ENCODE peak calls at places on chromosomes 1 and 21, in five cellular contexts. S, K, W, X and I are unnamed samples.

GRCh38 chr1:171984262-171984661 is 143.0 kb downstream of the DNM3 start:
- DNase-seq in S (no peak), K (no peak), W (no peak), X (peak), I (no peak)

GRCh38 chr1:239811211-239811902 is 280.3 kb upstream of the FMN2 start:
- DNase-seq in S (no peak), K (no peak), W (no peak), X (no peak), I (no peak)

GRCh38 chr1:8679411-8679800 is 138.0 kb downstream of the RERE start:
- DNase-seq in S (peak), K (no peak), W (peak), X (no peak), I (no peak)

GRCh38 chr1:234244482-234244881 is 128.8 kb upstream of the COA6 start:
- DNase-seq in S (no peak), K (no peak), W (no peak), X (no peak), I (no peak)

GRCh38 chr1:94395748-94396309 is 22.4 kb upstream of the ABCD3 start:
- DNase-seq in S (no peak), K (no peak), W (no peak), X (no peak), I (no peak)

GRCh38 chr1:175885247-175885646 is 141.9 kb upstream of the TNR start:
- DNase-seq in S (peak), K (no peak), W (no peak), X (no peak), I (no peak)

GRCh38 chr1:46399307-46399706 is 5.2 kb downstream of the FAAH start:
- DNase-seq in S (no peak), K (no peak), W (no peak), X (no peak), I (no peak)

GRCh38 chr1:190452272-190452848 is 25.3 kb downstream of the BRINP3 start:
- DNase-seq in S (no peak), K (no peak), W (no peak), X (no peak), I (no peak)

GRCh38 chr1:248755505-248755904 is at the start of gene LYPD8:
- DNase-seq in S (no peak), K (no peak), W (no peak), X (no peak), I (no peak)

GRCh38 chr1:59696421-59697115 is 118.2 kb upstream of the HOOK1 start:
- DNase-seq in S (no peak), K (no peak), W (no peak), X (no peak), I (no peak)

GRCh38 chr1:172533511-172534116 is 664 bp downstream of the SUCO start:
- DNase-seq in S (peak), K (peak), W (peak), X (peak), I (peak)

GRCh38 chr1:67463298-67463960 is 33.2 kb upstream of the SERBP1 start:
- DNase-seq in S (peak), K (no peak), W (no peak), X (no peak), I (no peak)

GRCh38 chr1:110067957-110068645 is 2.4 kb downstream of the ALX3 start:
- DNase-seq in S (no peak), K (no peak), W (no peak), X (no peak), I (peak)

GRCh38 chr1:231563253-231563652 is 34.8 kb downstream of the TSNAX start:
- DNase-seq in S (no peak), K (no peak), W (no peak), X (no peak), I (no peak)

GRCh38 chr1:45953934-45954333 is 150.5 kb downstream of the MAST2 start:
- DNase-seq in S (peak), K (no peak), W (no peak), X (no peak), I (no peak)

GRCh38 chr21:25080706-25081495 is 526.4 kb downstream of the MRPL39 start:
- DNase-seq in S (peak), K (no peak), W (no peak), X (no peak), I (no peak)

GRCh38 chr21:33256019-33256418 is 10.1 kb upstream of the IL10RB start:
- DNase-seq in S (no peak), K (no peak), W (no peak), X (no peak), I (no peak)

GRCh38 chr1:51063121-51063520 is 38.9 kb upstream of the C1orf185 start:
- DNase-seq in S (peak), K (no peak), W (no peak), X (no peak), I (no peak)

GRCh38 chr1:48216941-48217340 is 5.6 kb upstream of the SLC5A9 start:
- DNase-seq in S (no peak), K (no peak), W (peak), X (no peak), I (peak)

GRCh38 chr1:150165622-150166612 is 16.2 kb downstream of the PLEKHO1 start:
- DNase-seq in S (peak), K (peak), W (peak), X (peak), I (peak)

GRCh38 chr1:52460686-52461085 is 56.3 kb downstream of the PRPF38A start:
- DNase-seq in S (peak), K (no peak), W (no peak), X (no peak), I (no peak)

GRCh38 chr1:175155473-175155856 is 37.1 kb downstream of the KIAA0040 start:
- DNase-seq in S (no peak), K (no peak), W (no peak), X (no peak), I (no peak)

GRCh38 chr1:27811741-27812500 is 18.7 kb upstream of the PPP1R8 start:
- DNase-seq in S (no peak), K (no peak), W (no peak), X (no peak), I (no peak)

GRCh38 chr1:31584869-31585735 is 8.8 kb downstream of the TINAGL1 start:
- DNase-seq in S (no peak), K (no peak), W (no peak), X (no peak), I (no peak)

GRCh38 chr1:244002721-244003120 is 48.4 kb upstream of the ZBTB18 start:
- DNase-seq in S (no peak), K (no peak), W (no peak), X (no peak), I (no peak)

GRCh38 chr1:18681423-18681835 is 50.8 kb downstream of the PAX7 start:
- DNase-seq in S (peak), K (no peak), W (peak), X (no peak), I (peak)

GRCh38 chr21:35027558-35028450 is 21.3 kb downstream of the RUNX1 start:
- DNase-seq in S (no peak), K (no peak), W (peak), X (no peak), I (peak)

GRCh38 chr1:41891403-41891896 is 27.3 kb downstream of the HIVEP3 start:
- DNase-seq in S (peak), K (no peak), W (peak), X (peak), I (no peak)

GRCh38 chr1:67489643-67490042 is 59.4 kb upstream of the SERBP1 start:
- DNase-seq in S (peak), K (no peak), W (peak), X (peak), I (no peak)

GRCh38 chr1:224497714-224498573 is 63.3 kb upstream of the WDR26 start:
- DNase-seq in S (peak), K (no peak), W (no peak), X (peak), I (no peak)

GRCh38 chr1:22415489-22415888 is 36.2 kb upstream of the ZBTB40 start:
- DNase-seq in S (no peak), K (no peak), W (no peak), X (no peak), I (no peak)

GRCh38 chr1:22412932-22413727 is 38.5 kb upstream of the ZBTB40 start:
- DNase-seq in S (peak), K (no peak), W (no peak), X (peak), I (no peak)

GRCh38 chr1:22413799-22414198 is 37.9 kb upstream of the ZBTB40 start:
- DNase-seq in S (no peak), K (no peak), W (no peak), X (no peak), I (no peak)

GRCh38 chr1:22416555-22417454 is 34.8 kb upstream of the ZBTB40 start:
- DNase-seq in S (peak), K (peak), W (peak), X (peak), I (no peak)

GRCh38 chr1:22414244-22414751 is 37.4 kb upstream of the ZBTB40 start:
- DNase-seq in S (peak), K (no peak), W (peak), X (peak), I (no peak)
- TF ChIP-seq POLR2A in S (no peak), K (no peak), W (no peak), X (peak), I (no peak)

GRCh38 chr1:23459338-23459757 is 24.6 kb downstream of the ASAP3 start:
- DNase-seq in S (no peak), K (no peak), W (no peak), X (no peak), I (no peak)
- TF ChIP-seq POLR2A in S (no peak), K (no peak), W (no peak), X (no peak), I (no peak)

GRCh38 chr1:153977250-153978240 is at the start of gene JTB:
- DNase-seq in S (peak), K (peak), W (peak), X (peak), I (peak)

GRCh38 chr1:153970346-153970745 is 2.6 kb downstream of the CREB3L4 start:
- DNase-seq in S (no peak), K (no peak), W (no peak), X (no peak), I (no peak)

GRCh38 chr1:153976819-153977249 is 640 bp downstream of the JTB start:
- DNase-seq in S (no peak), K (no peak), W (peak), X (no peak), I (peak)

GRCh38 chr1:153973071-153973470 is 4.4 kb downstream of the JTB start:
- DNase-seq in S (no peak), K (no peak), W (no peak), X (no peak), I (no peak)

GRCh38 chr1:153973478-153973877 is 4.0 kb downstream of the JTB start:
- DNase-seq in S (no peak), K (no peak), W (no peak), X (no peak), I (no peak)
- TF ChIP-seq POLR2A in S (no peak), K (no peak), W (peak), X (no peak), I (no peak)

DNA sequence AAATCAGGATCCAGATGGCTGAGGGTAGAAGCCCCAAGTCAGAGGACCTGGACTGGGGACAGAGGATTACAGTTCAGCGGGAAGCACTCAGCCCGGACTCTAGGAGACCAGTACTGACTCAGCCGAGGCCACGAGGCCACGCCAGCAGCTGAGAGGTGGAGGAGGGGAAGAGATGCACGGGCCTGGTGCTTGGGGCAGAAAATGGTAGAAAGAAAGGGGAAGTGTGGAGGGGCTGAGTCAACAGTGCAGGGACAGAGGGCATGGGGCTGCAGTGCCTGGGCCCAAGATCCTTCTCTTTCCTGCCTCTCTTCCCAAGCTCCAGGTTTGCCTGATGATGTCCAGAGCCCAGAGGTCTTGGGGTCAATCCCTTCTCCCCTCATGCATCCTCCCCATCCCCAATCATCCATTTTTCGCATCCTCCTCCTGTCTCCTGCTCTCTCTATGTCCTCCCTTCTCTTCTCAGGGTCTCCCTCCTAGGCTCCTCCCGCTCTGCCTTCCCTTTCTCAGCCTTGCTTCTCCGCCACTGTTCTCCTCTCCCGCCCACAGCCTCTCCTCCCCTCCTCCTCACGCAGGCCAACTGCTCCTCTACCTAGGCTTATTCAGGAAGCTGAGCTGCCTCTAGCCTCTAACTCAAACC is 7.7 kb downstream of the ARHGEF2 start:
- DNase-seq in S (peak), K (peak), W (peak), X (peak), I (peak)
- TF ChIP-seq POLR2A in S (no peak), K (no peak), W (no peak), X (no peak), I (no peak)

GRCh38 chr1:159071970-159072582 is 4.5 kb downstream of the AIM2 start:
- DNase-seq in S (peak), K (peak), W (peak), X (no peak), I (peak)

GRCh38 chr1:159065106-159065505 is 11.5 kb downstream of the AIM2 start:
- DNase-seq in S (no peak), K (no peak), W (no peak), X (no peak), I (no peak)

GRCh38 chr1:159068877-159069276 is 7.7 kb downstream of the AIM2 start:
- DNase-seq in S (peak), K (no peak), W (peak), X (no peak), I (no peak)

GRCh38 chr1:159066108-159066507 is 10.5 kb downstream of the AIM2 start:
- DNase-seq in S (no peak), K (no peak), W (no peak), X (no peak), I (no peak)

DNA sequence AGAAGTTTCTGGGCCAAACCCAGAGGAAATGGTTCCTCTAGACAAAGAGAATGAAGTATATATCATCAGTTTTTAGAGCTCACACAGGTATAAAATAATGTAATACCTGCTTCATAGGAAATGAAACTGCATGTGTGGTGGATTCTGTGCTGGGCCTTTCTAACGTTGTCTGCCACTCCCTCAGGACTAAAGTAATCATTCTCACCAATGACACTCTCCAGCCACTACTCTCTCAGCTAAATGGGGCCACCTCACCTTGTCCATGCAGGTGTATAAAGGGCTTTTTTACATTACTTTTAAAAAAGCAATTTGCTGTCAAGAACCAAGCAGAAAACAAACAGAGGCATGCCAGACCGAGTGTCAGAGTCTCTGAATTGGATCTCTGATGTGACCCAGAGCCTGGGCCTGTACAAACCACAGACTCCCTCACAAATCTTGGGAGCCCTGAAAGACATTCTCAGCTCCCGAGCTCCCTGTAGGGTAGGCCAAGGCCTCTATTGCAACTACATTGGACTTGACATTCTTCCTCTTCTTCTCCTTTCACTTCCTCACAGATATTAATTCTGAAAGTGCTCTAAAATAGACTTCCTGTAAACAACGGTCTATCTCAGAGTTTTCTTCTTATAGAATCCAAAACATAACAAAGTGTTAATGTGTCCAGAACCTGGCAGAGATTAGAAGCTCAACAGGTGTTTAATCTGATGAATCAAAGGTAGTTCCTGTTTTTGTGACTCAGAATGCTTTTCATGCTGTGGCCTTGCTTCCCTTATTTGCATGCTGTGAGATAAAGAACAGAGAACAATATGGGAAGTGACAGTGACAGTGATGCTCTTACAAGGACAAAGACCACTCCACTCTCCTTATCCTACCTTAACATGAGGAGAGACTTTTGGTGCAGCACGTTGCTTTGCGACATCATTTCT is 8.6 kb downstream of the AIM2 start:
- DNase-seq in S (no peak), K (no peak), W (peak), X (no peak), I (no peak)
- TF ChIP-seq POLR2A in S (no peak), K (no peak), W (no peak), X (no peak), I (no peak)

GRCh38 chr1:207826557-207827487 is 75.0 kb downstream of the CD46 start:
- DNase-seq in S (no peak), K (peak), W (peak), X (peak), I (no peak)
- TF ChIP-seq POLR2A in S (no peak), K (peak), W (no peak), X (peak), I (no peak)

GRCh38 chr1:92485374-92486250 is 1.1 kb downstream of the GFI1 start:
- DNase-seq in S (no peak), K (no peak), W (peak), X (peak), I (peak)

GRCh38 chr1:92487078-92487605 is 417 bp upstream of the GFI1 start:
- DNase-seq in S (no peak), K (no peak), W (no peak), X (no peak), I (no peak)

GRCh38 chr1:92488416-92488815 is 1.7 kb upstream of the GFI1 start:
- DNase-seq in S (no peak), K (no peak), W (no peak), X (no peak), I (no peak)

GRCh38 chr1:92484472-92485373 is 2.0 kb downstream of the GFI1 start:
- DNase-seq in S (no peak), K (no peak), W (no peak), X (peak), I (no peak)

DNA sequence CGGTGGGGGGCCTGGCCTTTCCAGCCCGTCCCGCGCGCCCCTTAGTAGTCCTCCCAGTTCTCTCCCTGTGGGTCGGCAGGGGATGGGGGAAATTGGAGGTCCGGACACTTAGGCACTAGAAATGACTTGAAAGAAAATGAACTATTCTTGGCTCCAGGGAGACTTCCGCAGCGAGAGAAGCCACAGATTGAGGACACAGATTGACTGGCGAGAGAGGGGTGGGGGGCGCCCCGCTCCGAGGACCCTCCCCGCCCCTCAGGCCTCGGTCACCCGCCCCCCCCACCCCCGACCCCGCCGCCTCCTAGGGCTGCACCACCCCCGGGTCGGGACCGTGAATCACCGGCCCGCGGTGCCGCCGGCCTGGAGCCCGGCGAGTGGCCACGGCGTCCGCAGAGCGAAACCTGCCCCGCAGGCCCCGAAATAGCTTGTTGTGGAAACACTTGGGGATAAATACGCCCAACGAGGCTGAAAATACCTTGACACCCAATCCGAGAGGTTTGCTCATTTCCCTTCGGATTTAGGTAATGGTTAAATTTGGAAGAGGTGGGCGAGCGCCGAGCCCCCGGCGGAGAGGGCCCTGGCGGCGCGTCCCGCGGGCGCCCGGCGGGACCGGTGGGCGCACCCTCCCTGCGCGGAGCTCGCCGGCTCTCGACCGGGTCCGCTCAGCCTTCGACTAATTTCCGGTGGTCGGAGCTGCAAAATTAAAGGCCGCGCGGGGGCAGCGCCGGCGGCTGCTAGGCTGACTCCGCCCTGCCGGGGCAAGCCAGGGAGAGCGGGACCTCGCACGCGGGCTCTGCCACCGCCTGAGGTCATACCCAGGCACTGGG is at the start of gene GFI1:
- DNase-seq in S (no peak), K (no peak), W (no peak), X (peak), I (peak)
- TF ChIP-seq POLR2A in S (no peak), K (no peak), W (no peak), X (peak), I (no peak)

GRCh38 chr1:155860939-155861496 is 1.7 kb downstream of the SYT11 start:
- DNase-seq in S (no peak), K (no peak), W (no peak), X (no peak), I (no peak)

GRCh38 chr1:155856975-155857930 is at the start of gene GON4L:
- DNase-seq in S (peak), K (peak), W (peak), X (peak), I (peak)

GRCh38 chr1:155859234-155859829 is at the start of gene SYT11:
- DNase-seq in S (peak), K (peak), W (peak), X (peak), I (peak)

GRCh38 chr1:155858805-155859233 is 548 bp upstream of the SYT11 start:
- DNase-seq in S (no peak), K (peak), W (peak), X (no peak), I (no peak)

GRCh38 chr1:155859881-155860841 is 794 bp downstream of the SYT11 start:
- DNase-seq in S (peak), K (peak), W (peak), X (peak), I (peak)
- TF ChIP-seq POLR2A in S (peak), K (peak), W (no peak), X (no peak), I (peak)

DNA sequence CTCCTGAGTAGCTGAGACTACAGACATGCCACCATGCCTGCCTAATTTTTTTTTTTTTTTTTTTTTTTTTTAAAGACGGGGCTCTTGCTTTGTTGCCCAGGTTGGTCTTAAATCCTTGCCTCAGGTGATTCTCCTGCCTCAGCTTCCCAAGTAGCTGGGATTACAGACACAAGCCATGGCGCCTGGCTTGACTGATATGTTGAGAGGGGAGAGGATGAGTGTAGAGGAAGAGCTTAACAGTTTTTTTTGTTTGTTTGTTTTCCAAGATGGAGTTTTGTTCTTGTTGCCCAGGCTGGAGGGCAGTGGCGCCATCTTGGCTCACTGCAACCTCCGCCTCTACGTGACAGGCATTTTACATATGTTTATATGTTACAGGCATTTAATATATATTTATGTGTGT is 2.5 kb downstream of the SRP9 start:
- DNase-seq in S (no peak), K (no peak), W (no peak), X (no peak), I (no peak)
- TF ChIP-seq POLR2A in S (no peak), K (no peak), W (peak), X (no peak), I (no peak)